ENCODE peak calls at places on chromosomes 3 and 15, in seven cellular contexts. T, C, A, I, Z, O and K are unnamed samples. For H3K4me1, the result is how much of the 10 kb centered on the place peaks cover.

GRCh38 chr15:33008284-33009011 is 186.1 kb downstream of the FMN1 start:
- DNase-seq in Z (no peak), C (no peak), O (no peak), I (no peak), A (peak), T (no peak), K (no peak)

GRCh38 chr3:178325330-178325729 is 210.9 kb upstream of the KCNMB2 start:
- DNase-seq in C (no peak), Z (no peak), O (no peak), A (peak), T (no peak), I (no peak), K (no peak)

GRCh38 chr15:99593070-99593469 is 27.3 kb downstream of the MEF2A start:
- DNase-seq in O (no peak), I (no peak), T (no peak), C (no peak), Z (no peak), A (no peak), K (no peak)

GRCh38 chr3:197487911-197488391 is 67.8 kb downstream of the BDH1 start:
- DNase-seq in T (no peak), Z (no peak), A (peak), C (peak), O (peak), I (no peak), K (no peak)

GRCh38 chr3:114496021-114496434 is 202.2 kb downstream of the TIGIT start:
- DNase-seq in C (no peak), O (no peak), T (no peak), I (no peak), Z (no peak), A (peak), K (no peak)

GRCh38 chr15:47409601-47410000 is 307.7 kb upstream of the SEMA6D start:
- DNase-seq in C (no peak), Z (no peak), O (no peak), I (no peak), T (no peak), A (no peak), K (no peak)

GRCh38 chr3:82505079-82505756 is 743.8 kb upstream of the GBE1 start:
- DNase-seq in O (no peak), Z (no peak), C (peak), A (no peak), T (no peak), I (no peak), K (no peak)

GRCh38 chr15:75904241-75904631 is 558 bp downstream of the FBXO22 start:
- DNase-seq in O (no peak), I (peak), T (no peak), Z (no peak), A (peak), C (peak), K (no peak)

GRCh38 chr15:38874464-38874863 is 309.9 kb upstream of the RASGRP1 start:
- DNase-seq in T (no peak), Z (no peak), I (no peak), A (no peak), C (no peak), O (no peak), K (no peak)

GRCh38 chr15:77060560-77060959 is 10.3 kb downstream of the TSPAN3 start:
- DNase-seq in I (no peak), A (peak), Z (no peak), O (no peak), T (no peak), C (no peak), K (no peak)

GRCh38 chr3:132504375-132504921 is 87.1 kb downstream of the DNAJC13 start:
- DNase-seq in Z (no peak), C (no peak), I (no peak), A (no peak), T (no peak), O (no peak), K (no peak)

GRCh38 chr3:133542871-133543270 is 30.6 kb upstream of the CDV3 start:
- DNase-seq in C (no peak), A (peak), Z (no peak), O (no peak), T (no peak), I (no peak), K (no peak)

GRCh38 chr15:70339551-70340517 is 242.1 kb upstream of the TLE3 start:
- DNase-seq in I (no peak), C (peak), Z (no peak), O (peak), A (peak), T (no peak), K (no peak)

GRCh38 chr3:130395916-130396315 is 50.4 kb downstream of the COL6A5 start:
- DNase-seq in C (no peak), A (peak), O (no peak), Z (no peak), I (no peak), T (no peak), K (no peak)

GRCh38 chr3:73559730-73560129 is 65.0 kb downstream of the PDZRN3 start:
- DNase-seq in C (no peak), T (no peak), Z (no peak), O (no peak), A (no peak), I (no peak), K (no peak)

GRCh38 chr15:84654689-84655453 is 788 bp upstream of the WDR73 start:
- DNase-seq in C (peak), I (peak), A (peak), T (peak), O (peak), Z (peak), K (peak)

GRCh38 chr3:33392703-33393125 is 47.5 kb downstream of the UBP1 start:
- DNase-seq in Z (no peak), A (peak), I (no peak), C (peak), T (no peak), O (no peak), K (no peak)

GRCh38 chr3:191972714-191973398 is 511.9 kb downstream of the PYDC2 start:
- DNase-seq in Z (no peak), A (no peak), C (no peak), O (no peak), T (no peak), I (no peak), K (no peak)

GRCh38 chr3:57942872-57943283 is 65.3 kb upstream of the FLNB start:
- DNase-seq in C (no peak), Z (no peak), I (no peak), A (peak), T (no peak), O (peak), K (no peak)

GRCh38 chr3:115825046-115825445 is 201.7 kb downstream of the GAP43 start:
- DNase-seq in C (no peak), I (no peak), A (peak), T (no peak), Z (no peak), O (no peak), K (no peak)

GRCh38 chr3:115671761-115672455 is 48.6 kb downstream of the GAP43 start:
- DNase-seq in I (no peak), Z (no peak), O (peak), A (no peak), T (no peak), C (no peak), K (no peak)

GRCh38 chr15:31133890-31134289 is 32.4 kb upstream of the TRPM1 start:
- DNase-seq in A (no peak), T (no peak), O (no peak), C (no peak), I (no peak), Z (no peak), K (no peak)

GRCh38 chr3:105253225-105253624 is 113.5 kb upstream of the ALCAM start:
- DNase-seq in T (no peak), I (peak), Z (no peak), C (no peak), O (no peak), A (no peak), K (no peak)

GRCh38 chr15:47717036-47717611 is at the start of gene SEMA6D:
- DNase-seq in C (peak), I (peak), A (peak), Z (no peak), O (peak), T (no peak), K (peak)

GRCh38 chr3:112845772-112846171 is 892 bp downstream of the CD200R1L start:
- DNase-seq in Z (no peak), T (no peak), I (no peak), A (no peak), O (no peak), C (no peak), K (no peak)

GRCh38 chr3:113132571-113132996 is 78.8 kb upstream of the BOC start:
- DNase-seq in I (no peak), O (no peak), C (no peak), A (peak), T (no peak), Z (no peak), K (no peak)

GRCh38 chr15:91857224-91857585 is 3.7 kb downstream of the SLCO3A1 start:
- DNase-seq in C (no peak), I (no peak), Z (no peak), A (no peak), O (no peak), T (no peak), K (no peak)

GRCh38 chr15:91853501-91853967 is at the start of gene SLCO3A1:
- DNase-seq in T (peak), O (peak), Z (peak), A (peak), C (peak), I (peak), K (peak)

GRCh38 chr15:91855684-91856553 is 2.4 kb downstream of the SLCO3A1 start:
- DNase-seq in I (peak), T (no peak), C (no peak), O (no peak), A (peak), Z (no peak), K (no peak)

GRCh38 chr15:91853968-91854943 is 748 bp downstream of the SLCO3A1 start:
- DNase-seq in A (peak), O (peak), I (peak), C (no peak), T (peak), Z (peak), K (peak)

DNA sequence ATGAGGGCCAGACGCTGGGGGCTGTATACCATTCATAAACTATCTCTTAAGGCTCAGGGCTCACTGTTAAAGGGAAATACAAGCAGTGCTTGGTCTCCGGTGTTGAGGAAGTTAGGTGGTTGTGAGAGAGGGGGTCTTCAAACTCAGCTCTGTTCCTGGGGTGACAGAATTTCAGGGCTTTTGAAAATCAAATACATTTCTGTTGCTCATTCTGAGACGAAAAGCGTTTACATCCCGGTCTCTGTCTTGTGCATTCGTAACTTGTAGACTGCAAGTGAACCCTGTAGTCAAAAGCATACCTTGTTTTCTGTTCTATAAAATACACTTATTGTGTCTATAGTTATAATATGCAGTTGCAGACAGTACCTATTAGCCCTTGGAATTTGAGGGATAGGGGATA is 1.7 kb downstream of the SLCO3A1 start:
- DNase-seq in C (no peak), Z (no peak), O (no peak), I (no peak), A (no peak), T (no peak), K (no peak)
- H3K4me1 ChIP-seq in C (under half), Z (half or more), O (under half), I (under half), A (under half), T (half or more), K (under half)

GRCh38 chr15:63948436-63948835 is 97.8 kb downstream of the DAPK2 start:
- DNase-seq in T (no peak), O (no peak), I (no peak), A (no peak), Z (no peak), C (no peak), K (no peak)

GRCh38 chr15:63953524-63953923 is 92.8 kb downstream of the DAPK2 start:
- DNase-seq in T (no peak), O (no peak), Z (no peak), C (no peak), A (no peak), I (no peak), K (no peak)

GRCh38 chr15:63948971-63949370 is 97.3 kb downstream of the DAPK2 start:
- DNase-seq in I (no peak), A (no peak), O (no peak), T (no peak), Z (no peak), C (no peak), K (no peak)

GRCh38 chr15:63947228-63947627 is 99.1 kb downstream of the DAPK2 start:
- DNase-seq in C (no peak), O (no peak), Z (no peak), T (no peak), I (no peak), A (no peak), K (no peak)

GRCh38 chr15:63950911-63951481 is 95.3 kb downstream of the DAPK2 start:
- DNase-seq in I (no peak), T (no peak), Z (no peak), O (no peak), C (no peak), A (peak), K (no peak)
- H3K27ac ChIP-seq in I (no peak), T (no peak), Z (no peak), O (no peak), C (peak), A (peak), K (no peak)

GRCh38 chr3:52030725-52031330 is 25.5 kb downstream of the DUSP7 start:
- DNase-seq in C (no peak), Z (no peak), O (no peak), I (no peak), A (no peak), T (no peak), K (no peak)

GRCh38 chr3:52028572-52028971 is 27.8 kb downstream of the DUSP7 start:
- DNase-seq in I (no peak), O (peak), A (peak), C (no peak), Z (no peak), T (no peak), K (no peak)

GRCh38 chr3:52029535-52029934 is 26.8 kb downstream of the DUSP7 start:
- DNase-seq in T (no peak), O (no peak), A (no peak), Z (no peak), I (no peak), C (no peak), K (no peak)

GRCh38 chr3:52031896-52032295 is 24.5 kb downstream of the DUSP7 start:
- DNase-seq in Z (no peak), C (no peak), T (no peak), O (no peak), A (no peak), I (no peak), K (no peak)

GRCh38 chr3:52029053-52029452 is 27.3 kb downstream of the DUSP7 start:
- DNase-seq in A (no peak), Z (no peak), T (no peak), I (no peak), O (peak), C (no peak), K (no peak)
- H3K4me1 ChIP-seq in A (under half), Z (under half), T (under half), I (under half), O (under half), C (under half), K (under half)

GRCh38 chr3:61981005-61981404 is 392.3 kb downstream of the FEZF2 start:
- DNase-seq in Z (no peak), C (no peak), T (no peak), A (peak), O (no peak), I (no peak), K (no peak)

GRCh38 chr3:61978460-61979419 is 394.6 kb downstream of the FEZF2 start:
- DNase-seq in C (no peak), Z (no peak), A (no peak), T (no peak), I (no peak), O (no peak), K (no peak)

GRCh38 chr3:61983479-61983878 is 389.9 kb downstream of the FEZF2 start:
- DNase-seq in T (no peak), A (no peak), O (no peak), C (no peak), Z (no peak), I (no peak), K (no peak)

GRCh38 chr3:61975936-61976335 is 397.4 kb downstream of the FEZF2 start:
- DNase-seq in Z (no peak), A (no peak), I (no peak), O (no peak), C (no peak), T (no peak), K (no peak)

DNA sequence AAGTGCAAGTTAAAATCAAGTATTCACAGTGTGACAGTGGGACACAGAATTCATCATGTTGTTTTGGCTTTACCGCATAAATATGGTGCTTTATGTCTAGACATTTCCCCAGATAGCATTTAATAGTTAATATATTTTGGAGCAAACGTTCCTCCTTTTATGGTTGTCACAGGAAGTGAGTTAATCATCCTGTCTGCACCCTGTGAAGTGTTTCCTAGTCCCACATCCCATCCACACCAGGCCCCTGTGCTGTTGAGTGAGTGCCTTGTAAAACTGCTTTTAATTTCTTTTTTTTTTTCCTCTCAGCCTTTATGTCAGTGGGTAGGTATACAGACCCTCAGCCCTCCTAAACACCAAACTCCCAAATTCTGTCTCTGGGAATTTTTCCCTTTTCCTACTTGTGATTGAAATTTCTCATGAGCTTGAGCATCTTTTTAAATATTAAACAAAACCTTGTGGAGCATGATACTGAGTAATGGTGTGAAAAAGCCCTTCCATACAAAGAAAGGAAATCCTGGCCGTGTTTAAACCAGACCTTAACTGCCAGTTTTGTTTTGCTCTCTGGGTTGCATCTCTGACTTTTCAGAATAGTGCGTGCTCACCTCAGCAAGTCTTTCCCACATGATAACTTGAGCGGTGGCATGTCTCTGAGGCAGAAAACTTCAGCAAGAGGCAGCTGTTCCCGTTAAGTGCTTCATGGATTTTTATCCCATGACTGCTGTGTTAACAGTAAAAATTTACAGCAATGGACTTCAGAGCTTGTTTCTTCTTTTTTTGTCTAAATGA is 393.5 kb downstream of the FEZF2 start:
- DNase-seq in Z (no peak), T (no peak), C (no peak), O (no peak), A (peak), I (no peak), K (no peak)
- H3K27ac ChIP-seq in Z (no peak), T (no peak), C (no peak), O (no peak), A (no peak), I (no peak), K (no peak)

DNA sequence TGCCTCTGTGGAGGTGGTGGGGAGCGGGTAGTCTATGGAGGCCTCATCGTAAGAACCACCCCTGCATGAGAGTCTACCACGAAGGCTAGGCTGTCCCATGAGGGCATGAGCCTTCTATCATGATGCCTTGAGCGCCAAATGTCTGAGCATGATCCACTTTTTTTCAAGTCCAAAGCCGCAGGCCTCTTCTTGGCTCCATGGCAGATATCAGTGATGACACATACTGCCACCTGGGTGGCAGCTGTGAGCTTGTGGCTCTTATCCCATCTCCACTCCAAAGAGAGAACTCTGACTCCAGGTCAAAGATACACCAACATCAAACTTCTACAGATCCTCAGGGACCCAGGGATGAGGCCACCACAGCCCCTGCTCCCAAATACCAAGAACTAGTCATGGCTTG is 13.4 kb downstream of the POC1A start:
- DNase-seq in T (no peak), Z (no peak), I (no peak), O (no peak), C (no peak), A (no peak), K (no peak)
- H3K4me1 ChIP-seq in T (under half), Z (under half), I (under half), O (under half), C (under half), A (under half), K (under half)

GRCh38 chr3:141382571-141382970 is 14.3 kb downstream of the ZBTB38 start:
- DNase-seq in C (no peak), O (no peak), Z (no peak), A (no peak), T (no peak), I (no peak), K (no peak)
- H3K27ac ChIP-seq in C (no peak), O (no peak), Z (no peak), A (peak), T (no peak), I (no peak), K (no peak)

GRCh38 chr3:147397911-147398809 is 8.2 kb downstream of the ZIC4 start:
- DNase-seq in Z (no peak), I (peak), C (no peak), A (no peak), T (no peak), O (no peak), K (no peak)
- H3K4me1 ChIP-seq in Z (under half), I (under half), C (under half), A (under half), T (under half), O (under half), K (under half)